ENCODE peak calls at places on chromosome 15, in five cellular contexts. H is fibroblast of lung, D is neural progenitor cell, E is left lung, I is foreskin fibroblast. A is an unnamed sample.

GRCh38 chr15:42064271-42064670 is 30.1 kb downstream of the PLA2G4D start:
- DNase-seq in H (no peak), D (no peak), E (no peak), I (no peak), A (no peak)

GRCh38 chr15:90191795-90192494 is 9.2 kb upstream of the SEMA4B start:
- DNase-seq in H (peak; percentile 29), D (no peak), E (peak; percentile 81), I (no peak), A (no peak)

GRCh38 chr15:62453979-62454378 is 288.9 kb upstream of the C2CD4B start:
- DNase-seq in H (peak; percentile 72), D (no peak), E (no peak), I (no peak), A (no peak)

GRCh38 chr15:42704492-42704926 is 32.4 kb downstream of the CDAN1 start:
- DNase-seq in H (peak; percentile 53), D (peak; percentile 85), E (no peak), I (peak; percentile 53), A (peak; percentile 18)

GRCh38 chr15:95609096-95609495 is 721.4 kb upstream of the NR2F2 start:
- DNase-seq in H (no peak), D (no peak), E (no peak), I (peak; percentile 39), A (no peak)

GRCh38 chr15:75661041-75661778 is 13.5 kb downstream of the SNX33 start:
- DNase-seq in H (peak; percentile 96), D (peak; percentile 42), E (peak; percentile 94), I (peak; percentile 97), A (peak; percentile 87)

GRCh38 chr15:38300395-38300794 is 47.8 kb downstream of the SPRED1 start:
- DNase-seq in H (no peak), D (no peak), E (no peak), I (no peak), A (no peak)

GRCh38 chr15:28917791-28918140 is 32.0 kb downstream of the APBA2 start:
- DNase-seq in H (no peak), D (no peak), E (no peak), I (no peak), A (no peak)

GRCh38 chr15:89360294-89360971 is 25.8 kb upstream of the POLG start:
- DNase-seq in H (no peak), D (peak; percentile 81), E (no peak), I (no peak), A (no peak)

GRCh38 chr15:79025802-79026201 is 64.8 kb downstream of the RASGRF1 start:
- DNase-seq in H (no peak), D (no peak), E (no peak), I (no peak), A (no peak)

GRCh38 chr15:85753261-85753660 is 41.5 kb downstream of the KLHL25 start:
- DNase-seq in H (no peak), D (no peak), E (no peak), I (no peak), A (no peak)

GRCh38 chr15:31459011-31459748 is 132.5 kb downstream of the KLF13 start:
- DNase-seq in H (no peak), D (no peak), E (no peak), I (no peak), A (no peak)

GRCh38 chr15:97884513-97885131 is 75.9 kb upstream of the ARRDC4 start:
- DNase-seq in H (no peak), D (no peak), E (no peak), I (no peak), A (no peak)

GRCh38 chr15:68316061-68316804 is 38.7 kb downstream of the FEM1B start:
- DNase-seq in H (no peak), D (peak; percentile 65), E (peak; percentile 61), I (no peak), A (no peak)
- TF ChIP-seq CTCF in H (peak; percentile 11), D (peak; percentile 65), E (no peak), I (peak; percentile 15), A (peak; percentile 28)

GRCh38 chr15:52136471-52136993 is 24.0 kb upstream of the BCL2L10 start:
- DNase-seq in H (no peak), D (no peak), E (no peak), I (peak; percentile 14), A (no peak)
- TF ChIP-seq CTCF in H (no peak), D (no peak), E (no peak), I (no peak), A (no peak)

GRCh38 chr15:101320501-101321052 is 25.5 kb upstream of the SNRPA1 start:
- DNase-seq in H (peak; percentile 10), D (peak; percentile 71), E (peak; percentile 85), I (peak; percentile 49), A (no peak)
- TF ChIP-seq CTCF in H (peak; percentile 25), D (peak; percentile 58), E (peak; percentile 54), I (peak; percentile 27), A (peak; percentile 15)

DNA sequence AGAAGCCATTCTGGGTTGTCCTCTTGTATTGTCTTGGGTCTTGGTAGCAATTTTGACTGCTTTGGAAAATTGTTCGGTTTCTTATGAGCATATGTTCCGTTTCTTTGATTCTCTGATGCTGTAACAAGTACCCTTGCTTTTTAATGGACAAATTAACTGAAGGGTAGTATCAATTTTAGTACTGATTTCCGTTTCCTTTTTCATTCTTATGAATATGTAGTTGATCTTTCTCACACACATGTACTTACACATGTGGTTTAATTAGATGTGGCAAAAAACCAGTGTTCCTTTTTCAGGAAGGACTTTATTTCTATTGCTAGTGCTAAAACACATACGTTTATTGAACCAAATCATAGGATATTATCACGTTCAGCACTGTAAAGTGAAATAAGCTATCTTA is 119.1 kb downstream of the TCF12 start:
- DNase-seq in H (no peak), D (no peak), E (no peak), I (no peak), A (no peak)
- TF ChIP-seq CTCF in H (no peak), D (no peak), E (no peak), I (no peak), A (no peak)

A was measured in AG09319.